ENCODE peak calls at places on chromosomes 5 and 9, in ten cellular contexts. Y is activated naive CD8-positive, alpha-beta T cell treated with anti-CD3 and anti-CD28 coated beads for 36 hours; V is GM12865; F is fibroblast of mammary gland; R is SJSA1; H is naive thymus-derived CD8-positive, alpha-beta T cell; B is activated CD4-positive, alpha-beta memory T cell treated with anti-CD3 and anti-CD28 coated beads, Interleukin-2, amount 10 ng/mL, durations not matched to agents 7 days and 5 days; E is activated naive CD4-positive, alpha-beta T cell; Z is stimulated activated CD8-positive, alpha-beta memory T cell treated with anti-CD3 and anti-CD28 coated beads, Interleukin-2, amount 100 ng/mL, for 1 hour; P is HS-5. U is an unnamed sample.

GRCh38 chr5:135399838-135400542 is 959 bp upstream of the MACROH2A1 start:
- DNase-seq in Y (no peak), E (no peak), B (no peak), Z (no peak), H (no peak), P (no peak), R (no peak), F (no peak), V (no peak), U (no peak)

GRCh38 chr5:163938595-163938994 is 433.2 kb downstream of the MAT2B start:
- DNase-seq in P (no peak), R (no peak), Z (no peak), Y (no peak), H (no peak), E (no peak), F (peak), V (no peak), B (no peak), U (no peak)

GRCh38 chr9:6525326-6526040 is 112.5 kb downstream of the UHRF2 start:
- DNase-seq in H (no peak), Y (no peak), E (no peak), V (no peak), Z (no peak), R (peak), B (no peak), P (no peak), F (no peak), U (no peak)

GRCh38 chr9:134175291-134175807 is 11.0 kb upstream of the RNU6ATAC start:
- DNase-seq in H (no peak), P (no peak), E (no peak), V (no peak), F (no peak), R (no peak), B (no peak), Y (no peak), Z (no peak), U (peak)

GRCh38 chr9:88198346-88198807 is 60.1 kb upstream of the SPATA31C2 start:
- DNase-seq in Z (no peak), Y (no peak), F (peak), R (peak), H (no peak), P (peak), B (no peak), E (no peak), V (no peak), U (no peak)

GRCh38 chr9:71549023-71549422 is 219.3 kb downstream of the CEMIP2 start:
- DNase-seq in Z (no peak), E (no peak), Y (no peak), R (no peak), F (no peak), B (no peak), P (no peak), H (no peak), V (peak), U (no peak)

GRCh38 chr9:72205513-72205912 is 56.3 kb downstream of the GDA start:
- DNase-seq in R (no peak), V (peak), H (no peak), P (no peak), E (no peak), Y (no peak), F (no peak), B (no peak), Z (no peak), U (no peak)

GRCh38 chr5:60959156-60959555 is 14.2 kb downstream of the NDUFAF2 start:
- DNase-seq in Z (no peak), P (no peak), Y (no peak), B (no peak), V (peak), E (no peak), H (peak), F (peak), R (no peak), U (peak)

GRCh38 chr5:30102185-30102584 is 1091.3 kb upstream of the CDH6 start:
- DNase-seq in H (no peak), E (no peak), P (no peak), R (no peak), V (no peak), B (no peak), Z (no peak), Y (no peak), F (no peak), U (no peak)